ENCODE peak calls at places on chromosomes 12 and 14, in seven cellular contexts. S is AG09309, I is body of pancreas, D is B cell, T is KG1, W is progenitor cell of endocrine pancreas, R is IMR-90. C is an unnamed sample.

GRCh38 chr14:23640524-23641141 is 4.5 kb downstream of the DHRS2 start:
- DNase-seq in D (no peak), S (peak; percentile 74), I (no peak), T (no peak), W (no peak), R (peak; percentile 49), C (peak; percentile 44)

GRCh38 chr14:36424478-36425102 is 95.4 kb downstream of the NKX2-1 start:
- DNase-seq in R (no peak), S (no peak), D (no peak), I (no peak), T (no peak), W (no peak), C (no peak)

GRCh38 chr12:132524405-132524804 is 34.5 kb downstream of the FBRSL1 start:
- DNase-seq in T (no peak), W (no peak), R (peak; percentile 43), S (no peak), D (no peak), I (no peak), C (no peak)

GRCh38 chr12:82688035-82688501 is 1.4 kb downstream of the TMTC2 start:
- DNase-seq in I (no peak), D (peak; percentile 24), S (no peak), W (no peak), R (no peak), T (no peak), C (no peak)

GRCh38 chr12:113853491-113853890 is 112.6 kb downstream of the RBM19 start:
- DNase-seq in T (no peak), D (no peak), S (no peak), W (no peak), I (no peak), R (no peak), C (no peak)

GRCh38 chr14:96204151-96205058 is at the start of gene BDKRB2:
- DNase-seq in I (peak; percentile 82), S (peak; percentile 49), T (no peak), R (peak; percentile 92), W (peak; percentile 51), D (peak; percentile 16), C (peak; percentile 81)

GRCh38 chr14:96205059-96205993 is 687 bp downstream of the BDKRB2 start:
- DNase-seq in T (no peak), I (no peak), W (no peak), R (no peak), D (no peak), S (no peak), C (peak; percentile 31)

GRCh38 chr12:52480073-52480472 is 6.5 kb upstream of the KRT6C start:
- DNase-seq in W (no peak), D (no peak), R (no peak), I (no peak), S (no peak), T (no peak), C (no peak)

GRCh38 chr14:61320806-61321384 is 484 bp upstream of the PRKCH start:
- DNase-seq in D (no peak), T (no peak), R (no peak), I (no peak), S (no peak), W (no peak), C (no peak)

GRCh38 chr14:97369901-97370300 is 572.7 kb downstream of the VRK1 start:
- DNase-seq in I (no peak), D (no peak), R (no peak), T (no peak), W (no peak), S (no peak), C (no peak)

GRCh38 chr12:105226219-105226618 is 9.8 kb downstream of the APPL2 start:
- DNase-seq in W (no peak), T (peak; percentile 60), I (peak; percentile 51), D (peak; percentile 17), S (peak; percentile 86), R (peak; percentile 97), C (peak; percentile 66)

GRCh38 chr12:116529048-116529447 is 30.1 kb upstream of the MAP1LC3B2 start:
- DNase-seq in S (peak; percentile 82), I (peak; percentile 54), D (no peak), R (peak; percentile 59), T (no peak), W (no peak), C (no peak)

GRCh38 chr14:28098863-28099262 is 667.7 kb upstream of the FOXG1 start:
- DNase-seq in I (no peak), D (no peak), R (no peak), S (no peak), T (no peak), W (no peak), C (no peak)

GRCh38 chr12:116123511-116124258 is 153.8 kb downstream of the MED13L start:
- DNase-seq in D (peak; percentile 15), W (no peak), S (no peak), R (peak; percentile 66), T (no peak), I (no peak), C (no peak)

GRCh38 chr14:99947695-99948094 is 117.5 kb upstream of the EVL start:
- DNase-seq in R (no peak), D (no peak), W (no peak), T (no peak), S (peak; percentile 28), I (no peak), C (no peak)

GRCh38 chr12:3061129-3061857 is 15.9 kb upstream of the TSPAN9 start:
- DNase-seq in S (peak; percentile 47), R (peak; percentile 48), W (no peak), I (no peak), T (no peak), D (no peak), C (no peak)

GRCh38 chr12:57755454-57756372 is 810 bp downstream of the MARCHF9 start:
- DNase-seq in R (no peak), W (no peak), S (no peak), I (peak; percentile 54), T (no peak), D (peak; percentile 71), C (peak; percentile 60)

GRCh38 chr12:75488553-75488952 is 8.0 kb downstream of the GLIPR1 start:
- DNase-seq in I (no peak), T (no peak), W (no peak), S (no peak), R (peak; percentile 56), D (peak; percentile 34), C (no peak)

GRCh38 chr12:102527256-102527720 is 46.9 kb upstream of the IGF1 start:
- DNase-seq in T (no peak), W (no peak), I (no peak), R (peak; percentile 86), S (peak; percentile 66), D (no peak), C (no peak)

C was measured in left colon.